ENCODE peak calls at places on chromosomes 4 and X, in ten cellular contexts. S is fibroblast of lung, R is PC-3, D is dorsolateral prefrontal cortex, E is psoas muscle, C is hepatocyte, L is Peyer's patch, O is tibial nerve, N is left ventricle myocardium inferior, Y is right cardiac atrium. U is an unnamed sample. For H3K27me3, the result is how much of the 10 kb centered on the place peaks cover.

GRCh38 chrX:150873616-150874015 is 24.9 kb downstream of the CD99L2 start:
- DNase-seq in D (no peak), N (peak), R (peak), E (peak), S (peak), C (no peak), L (no peak), Y (no peak), O (no peak), U (no peak)

GRCh38 chr4:176902710-176903323 is 110.1 kb upstream of the VEGFC start:
- DNase-seq in L (no peak), C (no peak), N (no peak), S (peak), E (no peak), O (no peak), Y (no peak), D (no peak), R (peak), U (no peak)

GRCh38 chr4:10730590-10730989 is 46.0 kb upstream of the CLNK start:
- DNase-seq in N (no peak), C (no peak), O (no peak), D (no peak), S (no peak), R (no peak), Y (no peak), L (no peak), E (no peak), U (no peak)

GRCh38 chr4:38046735-38047487 is 86.7 kb downstream of the PTTG2 start:
- DNase-seq in E (no peak), C (no peak), N (no peak), O (no peak), D (no peak), Y (no peak), R (no peak), L (no peak), S (peak), U (no peak)

GRCh38 chrX:48794993-48795501 is 6.8 kb upstream of the HDAC6 start:
- DNase-seq in Y (no peak), R (peak), N (no peak), L (no peak), S (peak), E (no peak), D (no peak), C (peak), O (no peak), U (peak)

GRCh38 chrX:76148753-76149152 is 24.1 kb upstream of the PBDC1 start:
- DNase-seq in D (no peak), C (peak), E (peak), R (peak), O (no peak), S (peak), N (no peak), Y (no peak), L (peak), U (peak)

GRCh38 chr4:163548481-163549243 is 54.2 kb downstream of the TMA16 start:
- DNase-seq in E (peak), R (peak), D (no peak), O (no peak), S (peak), L (no peak), C (peak), Y (no peak), N (no peak), U (peak)

GRCh38 chr4:3270141-3270611 is 21.2 kb downstream of the MSANTD1 start:
- DNase-seq in D (no peak), N (peak), R (no peak), L (no peak), Y (peak), S (no peak), E (peak), O (no peak), C (peak), U (no peak)

GRCh38 chr4:176548571-176548970 is 228.8 kb downstream of the SPCS3 start:
- DNase-seq in L (no peak), N (no peak), C (no peak), Y (no peak), E (no peak), S (peak), O (no peak), R (peak), D (no peak), U (peak)

GRCh38 chrX:12891915-12892506 is 14.4 kb upstream of the TLR8 start:
- DNase-seq in L (no peak), O (no peak), S (no peak), E (no peak), Y (no peak), N (no peak), D (no peak), R (no peak), C (no peak), U (no peak)

DNA sequence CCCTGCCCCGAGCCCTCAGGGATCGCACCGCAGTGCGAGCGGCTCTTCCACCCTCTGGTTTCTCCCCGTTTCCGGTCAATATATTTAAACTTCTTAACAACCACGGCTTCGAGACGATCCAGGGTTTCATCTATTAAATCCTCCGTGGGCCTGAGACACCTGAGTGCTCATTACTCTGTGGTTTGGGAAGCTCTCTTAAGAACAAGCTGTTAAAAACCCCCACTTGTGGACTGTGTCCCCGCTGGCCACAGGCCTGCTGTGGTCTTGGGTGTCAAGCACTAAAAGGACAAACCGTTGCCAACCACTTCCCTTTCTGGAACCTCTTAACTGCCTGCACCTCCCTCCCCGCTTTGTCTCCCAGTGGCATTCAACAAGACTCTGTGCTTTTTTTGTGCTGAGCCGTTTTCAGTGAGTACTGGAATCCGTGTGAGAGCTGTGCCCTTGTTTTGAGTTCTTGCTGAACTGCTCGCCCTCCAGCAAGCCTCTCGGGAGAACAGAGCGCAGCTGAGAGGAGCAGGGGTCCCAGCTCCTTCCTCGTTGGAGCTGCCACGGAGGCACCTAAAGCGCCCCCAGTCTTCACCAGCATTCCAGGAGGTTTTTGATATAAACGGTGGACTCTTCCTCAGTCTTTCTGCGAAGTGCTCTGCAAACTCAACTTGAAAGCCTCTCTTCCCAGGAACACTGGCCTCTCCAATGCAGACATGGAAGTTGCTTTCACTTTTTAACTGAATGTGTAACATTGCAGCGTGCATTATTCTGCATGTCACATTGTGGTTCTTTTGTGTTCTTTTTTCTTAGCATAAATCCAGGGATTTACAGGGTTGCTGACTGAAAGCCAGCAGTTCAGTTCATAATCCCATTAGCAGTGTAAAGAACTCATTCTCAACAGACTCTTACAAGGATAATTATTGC is 706 bp upstream of the IGFBP7 start:
- DNase-seq in N (peak), L (no peak), Y (peak), S (peak), O (peak), D (no peak), C (peak), E (peak), R (no peak), U (no peak)
- H3K27me3 ChIP-seq in N (under half), L (under half), Y (under half), S (under half), O (under half), D (under half), C (under half), E (under half), R (under half), U (under half)

DNA sequence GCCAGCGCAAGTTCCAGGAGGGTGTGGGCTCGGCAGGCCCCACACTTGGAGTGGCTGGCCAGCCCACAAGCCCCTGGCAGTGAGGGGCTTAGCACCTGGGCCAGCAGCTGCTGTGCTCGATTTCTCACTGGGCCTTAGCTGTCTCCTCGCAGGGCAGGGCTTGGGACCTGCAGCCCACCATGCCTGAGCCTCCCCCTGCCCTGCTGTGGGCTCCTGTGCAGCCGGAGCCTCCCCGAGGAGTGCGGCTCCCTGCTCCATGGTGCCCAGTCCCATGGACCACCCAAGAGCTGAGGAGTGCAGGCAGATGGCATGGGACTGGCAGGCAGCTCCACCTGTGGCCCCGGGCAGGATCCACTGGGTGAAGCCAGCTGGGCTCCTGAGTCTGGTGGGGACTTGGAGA is 139.2 kb upstream of the CXCL13 start:
- DNase-seq in S (no peak), N (no peak), R (no peak), C (no peak), D (no peak), L (no peak), Y (no peak), O (no peak), E (no peak), U (no peak)
- H3K4me3 ChIP-seq in S (no peak), N (no peak), R (no peak), C (no peak), D (no peak), L (no peak), Y (no peak), O (no peak), E (no peak), U (peak)

GRCh38 chrX:31298881-31299280 is 227.0 kb upstream of the FTHL17 start:
- DNase-seq in O (no peak), E (no peak), L (no peak), C (no peak), Y (no peak), R (no peak), N (no peak), S (no peak), D (no peak), U (no peak)
- H3K27me3 ChIP-seq in O (under half), E (under half), L (under half), C (under half), Y (under half), R (under half), N (under half), S (under half), D (under half), U (under half)

DNA sequence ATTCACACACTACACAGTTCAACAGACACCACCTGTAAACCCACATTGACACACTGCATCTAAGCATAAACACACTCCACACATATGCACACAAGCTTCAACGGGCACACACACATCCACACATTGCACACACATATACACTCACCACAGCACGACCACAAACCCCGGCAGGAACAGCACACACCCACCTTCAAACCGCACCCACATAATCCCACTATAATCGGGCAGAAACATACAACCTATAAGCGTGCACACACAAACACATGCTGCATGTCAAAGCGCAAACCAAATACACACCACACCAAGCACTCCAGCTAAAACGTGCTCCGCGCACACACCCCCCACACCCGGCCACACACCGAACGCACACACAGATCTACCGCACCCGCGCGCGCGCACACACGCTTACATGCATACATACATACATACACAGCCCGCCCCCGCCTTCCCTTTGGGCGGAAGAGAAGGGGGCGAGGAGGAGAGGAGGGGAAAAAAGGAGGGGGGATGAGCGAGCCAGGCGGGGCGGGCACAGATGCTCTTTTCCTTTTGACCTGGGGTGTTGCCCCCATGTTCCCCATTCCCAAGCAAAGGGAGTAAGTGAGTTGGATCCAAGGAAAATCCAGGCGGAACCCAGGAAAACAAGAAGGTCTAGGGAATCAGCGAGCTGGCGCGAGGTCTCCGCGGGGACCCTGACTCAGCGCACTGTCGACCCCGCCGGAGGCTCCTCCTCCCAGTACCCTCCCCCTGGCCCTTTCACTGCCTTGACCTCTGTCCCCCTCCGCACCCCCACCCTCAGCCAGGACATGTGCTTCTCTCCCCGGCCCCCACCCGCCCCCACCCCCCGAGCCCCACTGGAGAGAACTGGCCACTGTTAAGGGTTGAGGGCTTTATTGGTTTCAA is 9.9 kb downstream of the ARHGAP36 start:
- DNase-seq in S (no peak), O (no peak), N (no peak), L (no peak), E (no peak), R (no peak), C (no peak), Y (no peak), D (no peak), U (no peak)
- H3K4me3 ChIP-seq in S (no peak), O (no peak), N (no peak), L (no peak), E (no peak), R (no peak), C (no peak), Y (no peak), D (peak), U (no peak)

DNA sequence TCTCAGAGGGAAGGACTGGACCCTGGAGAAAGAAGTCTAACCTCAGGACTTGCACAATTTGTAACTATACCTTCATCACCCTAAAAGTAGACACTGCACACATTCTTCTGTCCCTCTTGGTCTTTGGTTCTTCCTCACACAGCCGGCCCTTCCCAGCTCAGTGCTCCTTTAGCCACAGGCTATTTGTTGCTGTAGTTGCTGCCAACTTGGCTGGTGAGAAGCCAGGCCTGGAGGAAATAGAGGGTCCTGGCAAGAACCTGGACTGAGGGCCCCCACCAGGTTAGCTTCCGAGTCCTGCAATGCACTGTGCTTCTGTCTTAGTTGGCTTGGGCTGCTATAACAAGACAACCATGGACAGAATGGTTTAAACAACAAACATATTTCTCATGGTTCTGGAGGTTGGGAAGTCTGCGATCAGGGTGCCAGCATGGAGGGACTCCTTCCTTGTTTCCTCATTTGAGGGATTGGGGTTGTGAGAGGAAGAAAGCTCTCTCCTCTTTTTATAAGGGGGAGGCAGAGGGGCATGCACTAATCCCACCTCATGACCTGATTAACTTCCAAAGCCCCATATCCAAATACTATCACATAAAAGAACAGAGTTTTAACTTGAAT is 4.4 kb upstream of the FGF5 start:
- DNase-seq in O (no peak), L (no peak), E (no peak), S (no peak), D (no peak), R (no peak), C (no peak), Y (no peak), N (no peak), U (peak)
- H3K27me3 ChIP-seq in O (half or more), L (under half), E (under half), S (under half), D (under half), R (under half), C (half or more), Y (under half), N (half or more), U (under half)

DNA sequence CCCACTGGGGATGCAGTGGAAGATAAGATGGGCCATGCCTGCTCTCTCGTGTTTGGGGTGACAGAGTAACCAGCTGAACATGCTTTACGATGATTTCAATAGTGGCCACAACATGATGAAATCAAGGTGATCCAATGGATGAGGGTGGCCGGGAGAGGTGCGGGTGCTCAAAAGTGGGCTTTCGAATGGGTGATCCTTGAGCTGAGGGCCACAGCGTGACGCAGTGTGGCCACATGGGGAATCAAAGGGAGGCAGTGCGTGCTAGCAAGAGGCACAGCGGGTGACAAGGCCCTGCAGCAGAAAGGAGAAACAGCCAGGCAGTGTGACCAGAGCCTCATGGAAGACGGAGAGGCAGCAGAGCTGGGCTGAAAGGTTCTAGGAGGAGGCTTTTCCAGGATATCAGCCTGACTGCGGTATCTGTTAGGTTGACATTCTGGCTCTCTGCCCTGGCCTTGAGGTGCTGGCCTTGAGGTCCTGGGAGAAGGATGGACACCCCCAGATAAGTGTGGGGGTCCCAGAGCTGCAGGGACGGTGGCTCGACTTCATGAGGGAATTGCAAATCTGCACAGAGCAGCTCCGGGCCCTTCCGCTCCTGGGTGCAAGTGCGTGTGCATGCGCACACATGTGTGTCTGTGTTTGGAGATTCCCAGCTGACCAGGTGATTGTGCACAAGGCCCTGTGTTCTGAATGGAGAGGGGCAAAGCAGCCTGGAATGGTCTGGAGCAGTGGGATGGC is 38.0 kb upstream of the GPR78 start:
- DNase-seq in D (peak), C (no peak), Y (no peak), S (no peak), L (no peak), R (no peak), O (no peak), N (no peak), E (no peak), U (no peak)
- H3K4me3 ChIP-seq in D (no peak), C (no peak), Y (no peak), S (no peak), L (no peak), R (no peak), O (no peak), N (no peak), E (no peak), U (no peak)

U was measured in trophoblast cell.